ENCODE peak calls at places on chromosomes 7 and 10, in six cellular contexts. N, Q, Z, G, C and E are unnamed samples.

GRCh38 chr7:80760292-80760691 is 121.8 kb downstream of the CD36 start:
- DNase-seq in N (no peak), Q (no peak), Z (peak), G (no peak), C (no peak), E (no peak)

GRCh38 chr7:134885967-134886352 is 100.3 kb upstream of the AGBL3 start:
- DNase-seq in N (peak), Q (no peak), Z (peak), G (peak), C (no peak), E (no peak)

GRCh38 chr7:137820156-137820555 is 26.6 kb downstream of the DGKI start:
- DNase-seq in N (no peak), Q (no peak), Z (no peak), G (no peak), C (no peak), E (no peak)

GRCh38 chr10:84876116-84876999 is 548.0 kb downstream of the CCSER2 start:
- DNase-seq in N (no peak), Q (no peak), Z (peak), G (no peak), C (no peak), E (peak)

GRCh38 chr10:119658274-119658673 is 7.1 kb downstream of the BAG3 start:
- DNase-seq in N (peak), Q (no peak), Z (peak), G (peak), C (peak), E (no peak)

GRCh38 chr10:86946215-86947170 is 10.9 kb downstream of the MMRN2 start:
- DNase-seq in N (no peak), Q (no peak), Z (no peak), G (no peak), C (no peak), E (peak)

GRCh38 chr10:98433881-98434732 is 12.6 kb downstream of the HPS1 start:
- DNase-seq in N (no peak), Q (no peak), Z (no peak), G (peak), C (no peak), E (no peak)

GRCh38 chr7:42236266-42237161 is 495 bp downstream of the GLI3 start:
- DNase-seq in N (peak), Q (no peak), Z (no peak), G (peak), C (no peak), E (peak)

GRCh38 chr7:134374291-134374690 is 57.6 kb upstream of the SLC35B4 start:
- DNase-seq in N (no peak), Q (no peak), Z (peak), G (no peak), C (no peak), E (no peak)

GRCh38 chr10:61835909-61836232 is 65.6 kb upstream of the ARID5B start:
- DNase-seq in N (no peak), Q (no peak), Z (no peak), G (peak), C (no peak), E (no peak)

GRCh38 chr10:131908151-131908550 is 7.3 kb downstream of the PPP2R2D start:
- DNase-seq in N (no peak), Q (no peak), Z (peak), G (no peak), C (no peak), E (no peak)

GRCh38 chr10:61406282-61406681 is 46.9 kb downstream of the TMEM26 start:
- DNase-seq in N (no peak), Q (no peak), Z (no peak), G (no peak), C (no peak), E (no peak)

GRCh38 chr10:106571216-106571954 is 593.1 kb downstream of the SORCS1 start:
- DNase-seq in N (no peak), Q (no peak), Z (no peak), G (peak), C (no peak), E (peak)

GRCh38 chr7:114026486-114027089 is 107.8 kb upstream of the PPP1R3A start:
- DNase-seq in N (peak), Q (no peak), Z (peak), G (peak), C (peak), E (peak)

GRCh38 chr10:6300106-6300783 is 97.5 kb downstream of the PFKFB3 start:
- DNase-seq in N (no peak), Q (peak), Z (no peak), G (peak), C (no peak), E (no peak)

GRCh38 chr7:20107582-20107981 is 109.6 kb downstream of the MACC1 start:
- DNase-seq in N (no peak), Q (no peak), Z (no peak), G (no peak), C (no peak), E (no peak)

GRCh38 chr10:99731296-99732032 is 463 bp downstream of the COX15 start:
- DNase-seq in N (no peak), Q (no peak), Z (no peak), G (no peak), C (no peak), E (no peak)

GRCh38 chr7:33671521-33672262 is 233.6 kb upstream of the BMPER start:
- DNase-seq in N (no peak), Q (peak), Z (no peak), G (no peak), C (no peak), E (no peak)

GRCh38 chr10:80453715-80454525 is at the start of gene TSPAN14:
- DNase-seq in N (peak), Q (no peak), Z (peak), G (peak), C (peak), E (peak)

GRCh38 chr7:156544919-156545715 is 95.5 kb upstream of the RNF32 start:
- DNase-seq in N (no peak), Q (no peak), Z (peak), G (no peak), C (no peak), E (no peak)

GRCh38 chr7:127658979-127659378 is 7.0 kb downstream of the SND1 start:
- DNase-seq in N (no peak), Q (no peak), Z (no peak), G (no peak), C (no peak), E (no peak)

GRCh38 chr7:55515569-55516279 is 56.6 kb downstream of the VOPP1 start:
- DNase-seq in N (no peak), Q (no peak), Z (no peak), G (no peak), C (no peak), E (no peak)

GRCh38 chr10:77524300-77524711 is 113.3 kb downstream of the KCNMA1 start:
- DNase-seq in N (no peak), Q (no peak), Z (no peak), G (peak), C (no peak), E (no peak)

GRCh38 chr10:99484626-99485581 is 47.8 kb upstream of the NKX2-3 start:
- DNase-seq in N (peak), Q (no peak), Z (peak), G (no peak), C (peak), E (no peak)

GRCh38 chr7:39651262-39651661 is 27.9 kb downstream of the RALA start:
- DNase-seq in N (no peak), Q (no peak), Z (no peak), G (peak), C (no peak), E (no peak)

GRCh38 chr10:52890281-52890680 is 117.7 kb upstream of the MBL2 start:
- DNase-seq in N (no peak), Q (no peak), Z (no peak), G (no peak), C (no peak), E (no peak)

GRCh38 chr7:66920769-66921395 is at the start of gene TMEM248:
- DNase-seq in N (peak), Q (peak), Z (peak), G (peak), C (peak), E (peak)

GRCh38 chr7:66920256-66920655 is 769 bp upstream of the TMEM248 start:
- DNase-seq in N (no peak), Q (no peak), Z (no peak), G (no peak), C (no peak), E (no peak)

GRCh38 chr7:66921918-66922486 is 977 bp downstream of the TMEM248 start:
- DNase-seq in N (no peak), Q (peak), Z (peak), G (no peak), C (peak), E (peak)

GRCh38 chr7:66925255-66925654 is 4.2 kb downstream of the TMEM248 start:
- DNase-seq in N (no peak), Q (no peak), Z (peak), G (no peak), C (no peak), E (no peak)

DNA sequence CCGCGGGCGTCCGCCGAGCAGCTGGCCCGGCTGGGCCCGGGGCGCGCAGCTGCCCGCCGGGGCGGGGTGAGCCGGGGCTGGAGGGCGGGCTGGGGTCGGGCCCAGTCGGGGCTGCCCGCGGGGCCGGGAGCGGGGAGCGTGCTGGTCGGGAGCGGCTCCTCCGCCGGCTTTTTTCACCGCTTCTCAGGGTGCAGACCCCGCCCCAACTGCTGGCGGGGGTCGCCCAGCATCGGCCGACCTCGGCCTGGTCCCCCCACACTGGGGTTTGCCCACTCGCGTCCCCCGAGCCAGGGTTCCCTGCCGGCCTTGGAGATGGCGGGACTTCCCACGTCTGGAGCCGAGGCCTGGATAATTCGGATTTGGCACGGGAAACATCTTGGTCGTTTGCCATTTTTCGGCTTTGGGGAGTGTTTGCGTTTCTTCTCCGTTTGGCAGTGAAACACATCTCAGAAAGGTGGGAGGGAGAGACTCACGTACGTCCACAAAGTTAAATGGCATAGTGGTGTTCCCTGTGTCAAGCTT is 432 bp downstream of the TMEM248 start:
- DNase-seq in N (no peak), Q (no peak), Z (no peak), G (peak), C (peak), E (peak)
- TF ChIP-seq SMC3 in N (no peak), Q (no peak), Z (no peak), G (no peak), C (no peak), E (no peak)

GRCh38 chr10:51425431-51425830 is 274.0 kb downstream of the CSTF2T start:
- DNase-seq in N (no peak), Q (no peak), Z (no peak), G (no peak), C (no peak), E (peak)

GRCh38 chr10:51419416-51420093 is 279.8 kb downstream of the CSTF2T start:
- DNase-seq in N (no peak), Q (no peak), Z (no peak), G (no peak), C (no peak), E (no peak)

GRCh38 chr10:51423121-51423452 is 276.3 kb downstream of the CSTF2T start:
- DNase-seq in N (no peak), Q (no peak), Z (no peak), G (no peak), C (no peak), E (no peak)

GRCh38 chr10:51421853-51422252 is 277.5 kb downstream of the CSTF2T start:
- DNase-seq in N (no peak), Q (no peak), Z (no peak), G (peak), C (no peak), E (no peak)

GRCh38 chr10:51422311-51423120 is 276.9 kb downstream of the CSTF2T start:
- DNase-seq in N (peak), Q (peak), Z (peak), G (peak), C (no peak), E (peak)
- TF ChIP-seq SMC3 in N (peak), Q (peak), Z (peak), G (peak), C (no peak), E (peak)

DNA sequence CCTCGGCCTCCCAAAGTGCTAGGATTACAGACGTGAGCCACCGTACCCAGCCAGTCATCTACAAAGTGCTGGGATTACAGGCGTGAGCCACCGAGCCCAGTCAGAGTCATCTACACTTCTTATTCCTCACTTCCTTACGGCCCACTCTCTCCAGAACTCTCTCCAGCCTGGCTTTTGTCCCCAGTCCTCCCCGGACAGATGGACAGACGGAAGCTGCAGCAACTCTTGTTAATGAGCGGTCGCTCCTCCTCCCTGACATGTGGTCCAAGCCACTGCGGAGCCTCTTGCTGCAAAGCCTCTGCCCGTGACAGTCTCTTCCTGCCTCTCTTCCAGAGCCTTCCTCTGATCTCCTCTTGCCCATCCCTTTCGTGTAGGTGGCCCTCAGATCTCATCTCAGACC is 45.9 kb downstream of the TMEM270 start:
- DNase-seq in N (no peak), Q (no peak), Z (no peak), G (no peak), C (peak), E (peak)
- TF ChIP-seq SMC3 in N (no peak), Q (no peak), Z (no peak), G (no peak), C (no peak), E (no peak)

GRCh38 chr10:24370877-24371276 is 161.9 kb downstream of the KIAA1217 start:
- DNase-seq in N (no peak), Q (no peak), Z (no peak), G (no peak), C (no peak), E (no peak)

GRCh38 chr10:24375510-24375909 is 166.6 kb downstream of the KIAA1217 start:
- DNase-seq in N (no peak), Q (no peak), Z (no peak), G (no peak), C (no peak), E (no peak)

GRCh38 chr10:24376731-24377130 is 167.8 kb downstream of the KIAA1217 start:
- DNase-seq in N (no peak), Q (no peak), Z (no peak), G (no peak), C (no peak), E (no peak)

GRCh38 chr10:24374134-24374915 is 165.4 kb downstream of the KIAA1217 start:
- DNase-seq in N (no peak), Q (no peak), Z (no peak), G (peak), C (no peak), E (peak)
- TF ChIP-seq SMC3 in N (no peak), Q (no peak), Z (no peak), G (no peak), C (no peak), E (no peak)

DNA sequence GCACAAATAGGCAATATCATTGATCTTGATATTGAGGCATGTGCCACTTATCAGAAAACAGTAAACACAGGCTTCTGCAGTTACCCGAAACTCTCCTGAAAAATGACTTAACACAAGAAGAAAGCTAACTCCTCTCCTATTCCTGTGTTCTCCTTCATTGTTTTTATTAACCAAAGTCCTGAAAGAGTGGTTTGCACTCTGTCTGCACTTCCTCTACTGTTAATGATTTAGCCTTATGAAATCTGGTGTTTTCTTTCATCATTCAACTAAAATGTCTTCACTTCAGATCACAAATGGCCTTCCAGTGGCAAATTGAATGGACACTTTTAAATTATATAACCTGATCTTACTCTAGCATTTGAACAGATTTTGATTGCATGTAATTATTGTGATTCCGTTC is 630.6 kb upstream of the PHF14 start:
- DNase-seq in N (no peak), Q (no peak), Z (no peak), G (no peak), C (no peak), E (no peak)
- TF ChIP-seq SMC3 in N (no peak), Q (no peak), Z (no peak), G (no peak), C (no peak), E (no peak)

GRCh38 chr10:17649836-17650235 is 5.9 kb downstream of the STAM start:
- DNase-seq in N (no peak), Q (no peak), Z (no peak), G (peak), C (no peak), E (no peak)
- TF ChIP-seq SMC3 in N (no peak), Q (no peak), Z (no peak), G (no peak), C (no peak), E (no peak)

GRCh38 chr7:52006674-52007073 is 690.1 kb upstream of the COBL start:
- DNase-seq in N (no peak), Q (no peak), Z (peak), G (no peak), C (no peak), E (no peak)

GRCh38 chr7:52005613-52006012 is 689.0 kb upstream of the COBL start:
- DNase-seq in N (no peak), Q (no peak), Z (no peak), G (no peak), C (no peak), E (no peak)

DNA sequence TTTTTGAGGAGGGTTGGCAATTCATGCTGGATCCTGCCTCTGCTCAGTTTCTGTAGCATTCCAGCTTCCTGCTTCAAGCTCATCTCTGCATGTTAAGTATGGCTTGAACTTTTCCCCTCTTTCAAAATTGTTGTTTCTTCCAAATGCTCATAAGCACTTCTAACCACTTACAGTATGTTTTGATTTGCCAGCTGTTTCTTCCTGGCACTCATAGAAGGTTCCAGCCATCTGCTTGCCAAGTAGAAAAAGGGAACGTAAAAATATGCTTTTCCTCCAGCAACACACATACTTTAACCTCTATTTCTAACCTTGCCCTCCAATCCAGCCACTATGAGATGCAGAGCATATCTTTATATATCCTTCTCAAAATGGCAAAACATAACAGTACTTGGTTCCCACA is 692.6 kb upstream of the COBL start:
- DNase-seq in N (no peak), Q (no peak), Z (no peak), G (no peak), C (no peak), E (no peak)
- TF ChIP-seq SMC3 in N (no peak), Q (no peak), Z (no peak), G (no peak), C (no peak), E (no peak)

DNA sequence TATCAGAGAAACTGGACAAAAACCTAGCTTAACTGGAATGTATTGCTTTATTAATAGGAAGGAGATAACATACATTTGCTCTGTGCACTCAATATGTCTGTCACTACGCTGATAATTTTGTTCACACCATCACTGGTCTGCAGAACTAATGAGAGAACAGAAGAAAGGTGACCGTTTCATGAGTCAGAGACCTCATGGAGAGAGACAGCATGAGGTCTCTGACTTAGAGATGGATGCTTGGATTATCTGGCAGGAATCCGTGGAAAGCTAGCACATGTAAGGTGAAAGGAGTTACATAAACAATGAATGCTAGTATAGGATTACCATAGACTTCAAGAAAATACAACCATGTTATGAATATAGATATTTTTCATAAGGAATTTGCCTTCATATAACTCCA is 947.3 kb downstream of the IPMK start:
- DNase-seq in N (no peak), Q (no peak), Z (no peak), G (no peak), C (no peak), E (no peak)
- TF ChIP-seq SMC3 in N (no peak), Q (no peak), Z (no peak), G (no peak), C (no peak), E (no peak)

DNA sequence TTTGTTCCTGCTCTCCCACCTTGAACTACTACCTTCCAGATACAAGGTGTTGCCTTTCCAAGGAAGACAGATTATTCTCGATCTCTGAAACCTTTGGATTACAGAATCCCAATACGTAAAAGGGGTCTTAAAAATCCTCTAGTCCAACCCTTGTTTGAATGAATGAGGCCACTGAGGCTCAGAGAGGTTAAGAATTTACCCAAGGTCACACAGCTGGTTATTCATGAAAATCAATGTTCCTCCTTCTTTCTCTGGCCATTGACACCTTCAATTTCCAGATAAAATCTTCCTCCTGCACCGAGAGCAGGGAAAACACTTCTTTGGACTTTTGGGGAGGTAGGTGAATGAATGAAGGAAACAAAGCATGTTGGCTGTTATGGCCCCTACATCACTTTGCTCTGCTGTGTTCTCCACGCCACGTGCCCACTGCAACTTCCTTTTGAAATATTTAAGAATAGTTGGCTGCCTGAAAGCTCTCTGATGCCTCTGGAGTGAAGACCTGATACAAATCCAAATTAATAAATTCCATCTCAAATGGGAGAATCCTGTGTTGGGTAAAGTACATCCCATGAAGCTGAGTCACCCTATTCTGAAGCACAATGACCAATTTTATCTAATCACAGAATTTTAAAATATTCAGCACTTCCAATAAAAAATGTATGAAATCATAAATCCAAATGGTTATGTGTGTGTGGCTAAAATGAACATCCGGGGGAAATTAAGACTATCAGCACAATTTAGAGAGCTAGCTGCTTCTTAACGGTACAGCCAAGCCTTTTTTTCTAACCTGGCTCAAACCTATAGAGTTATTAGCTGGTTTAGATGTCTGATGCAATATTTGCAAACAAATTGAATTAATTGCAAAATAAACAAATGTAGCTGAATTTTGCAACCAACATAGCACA is 7.3 kb downstream of the SVIL start:
- DNase-seq in N (no peak), Q (no peak), Z (no peak), G (peak), C (no peak), E (no peak)
- TF ChIP-seq SMC3 in N (no peak), Q (no peak), Z (no peak), G (no peak), C (no peak), E (no peak)

GRCh38 chr7:35424869-35425495 is 171.1 kb upstream of the TBX20 start:
- DNase-seq in N (peak), Q (no peak), Z (peak), G (peak), C (peak), E (peak)
- TF ChIP-seq SMC3 in N (peak), Q (peak), Z (peak), G (peak), C (peak), E (peak)